ENCODE peak calls at places on chromosomes 4 and X, in six cellular contexts. One of them, this sample, is unnamed.

GRCh38 chr4:35538807-35539206 is 705.5 kb downstream of the ARAP2 start:
- DNase-seq in head of caudate nucleus: no peak
- DNase-seq in IMR-90: no peak
- DNase-seq in NCI-H1436: no peak
- DNase-seq in SW 1271: no peak
- DNase-seq in effector CD4-positive, alpha-beta T cell: no peak
- DNase-seq in this sample: no peak

GRCh38 chr4:126778348-126778747 is 854.4 kb upstream of the INTU start:
- DNase-seq in head of caudate nucleus: no peak
- DNase-seq in IMR-90: peak
- DNase-seq in NCI-H1436: no peak
- DNase-seq in SW 1271: peak
- DNase-seq in effector CD4-positive, alpha-beta T cell: no peak
- DNase-seq in this sample: peak

GRCh38 chr4:70660106-70660505 is 6.2 kb downstream of the JCHAIN start:
- DNase-seq in head of caudate nucleus: no peak
- DNase-seq in IMR-90: no peak
- DNase-seq in NCI-H1436: no peak
- DNase-seq in SW 1271: no peak
- DNase-seq in effector CD4-positive, alpha-beta T cell: no peak
- DNase-seq in this sample: no peak

GRCh38 chr4:2045518-2045951 is 13.6 kb upstream of the NAT8L start:
- DNase-seq in head of caudate nucleus: no peak
- DNase-seq in IMR-90: no peak
- DNase-seq in NCI-H1436: no peak
- DNase-seq in SW 1271: no peak
- DNase-seq in effector CD4-positive, alpha-beta T cell: no peak
- DNase-seq in this sample: no peak

GRCh38 chrX:74009041-74009440 is 294.9 kb upstream of the ZCCHC13 start:
- DNase-seq in head of caudate nucleus: no peak
- DNase-seq in IMR-90: peak
- DNase-seq in NCI-H1436: no peak
- DNase-seq in SW 1271: no peak
- DNase-seq in effector CD4-positive, alpha-beta T cell: no peak
- DNase-seq in this sample: peak

GRCh38 chrX:31546130-31546529 is 474.3 kb upstream of the FTHL17 start:
- DNase-seq in head of caudate nucleus: no peak
- DNase-seq in IMR-90: peak
- DNase-seq in NCI-H1436: no peak
- DNase-seq in SW 1271: no peak
- DNase-seq in effector CD4-positive, alpha-beta T cell: no peak
- DNase-seq in this sample: peak

GRCh38 chr4:8506373-8507250 is 66.0 kb downstream of the TRMT44 start:
- DNase-seq in head of caudate nucleus: no peak
- DNase-seq in IMR-90: peak
- DNase-seq in NCI-H1436: no peak
- DNase-seq in SW 1271: no peak
- DNase-seq in effector CD4-positive, alpha-beta T cell: no peak
- DNase-seq in this sample: peak

GRCh38 chr4:15682790-15683495 is 1.3 kb downstream of the FAM200B start:
- DNase-seq in head of caudate nucleus: no peak
- DNase-seq in IMR-90: peak
- DNase-seq in NCI-H1436: no peak
- DNase-seq in SW 1271: peak
- DNase-seq in effector CD4-positive, alpha-beta T cell: no peak
- DNase-seq in this sample: peak

GRCh38 chr4:82360298-82361177 is 13.3 kb downstream of the HNRNPD start:
- DNase-seq in head of caudate nucleus: no peak
- DNase-seq in IMR-90: peak
- DNase-seq in NCI-H1436: peak
- DNase-seq in SW 1271: peak
- DNase-seq in effector CD4-positive, alpha-beta T cell: no peak
- DNase-seq in this sample: peak

This sample was measured in fibroblast of villous mesenchyme.